ENCODE peak calls at places on chromosomes 6 and 20, in seven cellular contexts. One of them, this sample, is unnamed. For H3K27me3, H3K4me1 and H3K9me3, the result is how much of the 10 kb centered on the place peaks cover.

GRCh38 chr20:57464642-57465211 is 60.2 kb downstream of the CTCFL start:
- DNase-seq in small intestine: peak
- DNase-seq in neural progenitor cell: no peak
- DNase-seq in upper lobe of right lung: no peak
- DNase-seq in endothelial cell of umbilical vein: no peak
- DNase-seq in HCT116: peak
- DNase-seq in neuronal stem cell: no peak
- DNase-seq in this sample: peak

GRCh38 chr6:81929828-81930227 is 177.3 kb upstream of the TENT5A start:
- DNase-seq in small intestine: no peak
- DNase-seq in neural progenitor cell: no peak
- DNase-seq in upper lobe of right lung: no peak
- DNase-seq in endothelial cell of umbilical vein: no peak
- DNase-seq in HCT116: no peak
- DNase-seq in neuronal stem cell: no peak
- DNase-seq in this sample: no peak

GRCh38 chr20:25320035-25320800 is 70.4 kb downstream of the ABHD12 start:
- DNase-seq in small intestine: no peak
- DNase-seq in neural progenitor cell: no peak
- DNase-seq in upper lobe of right lung: peak
- DNase-seq in endothelial cell of umbilical vein: no peak
- DNase-seq in HCT116: no peak
- DNase-seq in neuronal stem cell: no peak
- DNase-seq in this sample: peak

GRCh38 chr6:67952948-67953347 is 682.1 kb upstream of the ADGRB3 start:
- DNase-seq in small intestine: no peak
- DNase-seq in neural progenitor cell: no peak
- DNase-seq in upper lobe of right lung: no peak
- DNase-seq in endothelial cell of umbilical vein: no peak
- DNase-seq in HCT116: no peak
- DNase-seq in neuronal stem cell: no peak
- DNase-seq in this sample: no peak

GRCh38 chr6:135438907-135439535 is 58.5 kb downstream of the AHI1 start:
- DNase-seq in small intestine: peak
- DNase-seq in neural progenitor cell: peak
- DNase-seq in upper lobe of right lung: no peak
- DNase-seq in endothelial cell of umbilical vein: peak
- DNase-seq in HCT116: no peak
- DNase-seq in neuronal stem cell: no peak
- DNase-seq in this sample: no peak

GRCh38 chr6:107030151-107030550 is 2.2 kb downstream of the MTRES1 start:
- DNase-seq in small intestine: no peak
- DNase-seq in neural progenitor cell: no peak
- DNase-seq in upper lobe of right lung: no peak
- DNase-seq in endothelial cell of umbilical vein: no peak
- DNase-seq in HCT116: no peak
- DNase-seq in neuronal stem cell: no peak
- DNase-seq in this sample: no peak

GRCh38 chr6:29727637-29728036 is 4.4 kb downstream of the HLA-F start:
- DNase-seq in small intestine: no peak
- DNase-seq in neural progenitor cell: no peak
- DNase-seq in upper lobe of right lung: no peak
- DNase-seq in endothelial cell of umbilical vein: no peak
- DNase-seq in HCT116: no peak
- DNase-seq in neuronal stem cell: no peak
- DNase-seq in this sample: no peak

GRCh38 chr6:69866351-69867074 is at the start of gene COL19A1:
- DNase-seq in small intestine: peak
- DNase-seq in neural progenitor cell: peak
- DNase-seq in upper lobe of right lung: peak
- DNase-seq in endothelial cell of umbilical vein: peak
- DNase-seq in HCT116: no peak
- DNase-seq in neuronal stem cell: peak
- DNase-seq in this sample: peak

GRCh38 chr6:113562248-113562647 is 294.9 kb upstream of the MARCKS start:
- DNase-seq in small intestine: no peak
- DNase-seq in neural progenitor cell: no peak
- DNase-seq in upper lobe of right lung: no peak
- DNase-seq in endothelial cell of umbilical vein: no peak
- DNase-seq in HCT116: no peak
- DNase-seq in neuronal stem cell: no peak
- DNase-seq in this sample: no peak

GRCh38 chr6:157530724-157531168 is 149.8 kb downstream of the ZDHHC14 start:
- DNase-seq in small intestine: no peak
- DNase-seq in neural progenitor cell: no peak
- DNase-seq in upper lobe of right lung: no peak
- DNase-seq in endothelial cell of umbilical vein: no peak
- DNase-seq in HCT116: no peak
- DNase-seq in neuronal stem cell: no peak
- DNase-seq in this sample: no peak

GRCh38 chr20:44032583-44033138 is 118.0 kb downstream of the TOX2 start:
- DNase-seq in small intestine: no peak
- DNase-seq in neural progenitor cell: no peak
- DNase-seq in upper lobe of right lung: no peak
- DNase-seq in endothelial cell of umbilical vein: no peak
- DNase-seq in HCT116: no peak
- DNase-seq in neuronal stem cell: no peak
- DNase-seq in this sample: no peak

GRCh38 chr6:30819287-30819917 is 64.9 kb upstream of the DDR1 start:
- DNase-seq in small intestine: no peak
- DNase-seq in neural progenitor cell: no peak
- DNase-seq in upper lobe of right lung: no peak
- DNase-seq in endothelial cell of umbilical vein: peak
- DNase-seq in HCT116: no peak
- DNase-seq in neuronal stem cell: no peak
- DNase-seq in this sample: no peak

GRCh38 chr6:15246217-15247211 is 645 bp downstream of the JARID2 start:
- DNase-seq in small intestine: no peak
- DNase-seq in neural progenitor cell: peak
- DNase-seq in upper lobe of right lung: peak
- DNase-seq in endothelial cell of umbilical vein: no peak
- DNase-seq in HCT116: no peak
- DNase-seq in neuronal stem cell: no peak
- DNase-seq in this sample: no peak

GRCh38 chr20:50194831-50195523 is 4.3 kb downstream of the CEBPB start:
- DNase-seq in small intestine: no peak
- DNase-seq in neural progenitor cell: no peak
- DNase-seq in upper lobe of right lung: no peak
- DNase-seq in endothelial cell of umbilical vein: no peak
- DNase-seq in HCT116: no peak
- DNase-seq in neuronal stem cell: no peak
- DNase-seq in this sample: no peak

GRCh38 chr6:150196942-150197745 is 54.3 kb downstream of the PPP1R14C start:
- DNase-seq in small intestine: peak
- DNase-seq in neural progenitor cell: no peak
- DNase-seq in upper lobe of right lung: no peak
- DNase-seq in endothelial cell of umbilical vein: no peak
- DNase-seq in HCT116: no peak
- DNase-seq in neuronal stem cell: no peak
- DNase-seq in this sample: no peak

GRCh38 chr6:138161434-138162103 is at the start of gene ARFGEF3:
- DNase-seq in small intestine: peak
- DNase-seq in neural progenitor cell: peak
- DNase-seq in upper lobe of right lung: peak
- DNase-seq in endothelial cell of umbilical vein: peak
- DNase-seq in HCT116: no peak
- DNase-seq in neuronal stem cell: peak
- DNase-seq in this sample: peak

GRCh38 chr6:170292111-170292777 is 1.4 kb upstream of the DLL1 start:
- DNase-seq in small intestine: no peak
- DNase-seq in neural progenitor cell: peak
- DNase-seq in upper lobe of right lung: no peak
- DNase-seq in endothelial cell of umbilical vein: peak
- DNase-seq in HCT116: no peak
- DNase-seq in neuronal stem cell: no peak
- DNase-seq in this sample: no peak

GRCh38 chr6:8539446-8539845 is 104.1 kb upstream of the SLC35B3 start:
- DNase-seq in small intestine: no peak
- DNase-seq in neural progenitor cell: peak
- DNase-seq in upper lobe of right lung: no peak
- DNase-seq in endothelial cell of umbilical vein: no peak
- DNase-seq in HCT116: peak
- DNase-seq in neuronal stem cell: no peak
- DNase-seq in this sample: no peak

GRCh38 chr6:44701637-44702101 is 314.2 kb downstream of the CDC5L start:
- DNase-seq in small intestine: no peak
- DNase-seq in neural progenitor cell: peak
- DNase-seq in upper lobe of right lung: no peak
- DNase-seq in endothelial cell of umbilical vein: no peak
- DNase-seq in HCT116: no peak
- DNase-seq in neuronal stem cell: peak
- DNase-seq in this sample: no peak

GRCh38 chr6:129134535-129134934 is 251.6 kb downstream of the LAMA2 start:
- DNase-seq in small intestine: no peak
- DNase-seq in neural progenitor cell: no peak
- DNase-seq in upper lobe of right lung: no peak
- DNase-seq in endothelial cell of umbilical vein: no peak
- DNase-seq in HCT116: no peak
- DNase-seq in neuronal stem cell: no peak
- DNase-seq in this sample: no peak

GRCh38 chr20:32354592-32355416 is 3.3 kb upstream of the ASXL1 start:
- DNase-seq in small intestine: no peak
- DNase-seq in neural progenitor cell: no peak
- DNase-seq in upper lobe of right lung: no peak
- DNase-seq in endothelial cell of umbilical vein: no peak
- DNase-seq in HCT116: no peak
- DNase-seq in neuronal stem cell: no peak
- DNase-seq in this sample: no peak

GRCh38 chr6:166446146-166446545 is 63.4 kb upstream of the MPC1 start:
- DNase-seq in small intestine: no peak
- DNase-seq in neural progenitor cell: no peak
- DNase-seq in upper lobe of right lung: no peak
- DNase-seq in endothelial cell of umbilical vein: no peak
- DNase-seq in HCT116: no peak
- DNase-seq in neuronal stem cell: no peak
- DNase-seq in this sample: no peak

GRCh38 chr6:30490031-30490876 is 945 bp downstream of the HLA-E start:
- DNase-seq in small intestine: peak
- DNase-seq in neural progenitor cell: peak
- DNase-seq in upper lobe of right lung: peak
- DNase-seq in endothelial cell of umbilical vein: peak
- DNase-seq in HCT116: no peak
- DNase-seq in neuronal stem cell: peak
- DNase-seq in this sample: peak

DNA sequence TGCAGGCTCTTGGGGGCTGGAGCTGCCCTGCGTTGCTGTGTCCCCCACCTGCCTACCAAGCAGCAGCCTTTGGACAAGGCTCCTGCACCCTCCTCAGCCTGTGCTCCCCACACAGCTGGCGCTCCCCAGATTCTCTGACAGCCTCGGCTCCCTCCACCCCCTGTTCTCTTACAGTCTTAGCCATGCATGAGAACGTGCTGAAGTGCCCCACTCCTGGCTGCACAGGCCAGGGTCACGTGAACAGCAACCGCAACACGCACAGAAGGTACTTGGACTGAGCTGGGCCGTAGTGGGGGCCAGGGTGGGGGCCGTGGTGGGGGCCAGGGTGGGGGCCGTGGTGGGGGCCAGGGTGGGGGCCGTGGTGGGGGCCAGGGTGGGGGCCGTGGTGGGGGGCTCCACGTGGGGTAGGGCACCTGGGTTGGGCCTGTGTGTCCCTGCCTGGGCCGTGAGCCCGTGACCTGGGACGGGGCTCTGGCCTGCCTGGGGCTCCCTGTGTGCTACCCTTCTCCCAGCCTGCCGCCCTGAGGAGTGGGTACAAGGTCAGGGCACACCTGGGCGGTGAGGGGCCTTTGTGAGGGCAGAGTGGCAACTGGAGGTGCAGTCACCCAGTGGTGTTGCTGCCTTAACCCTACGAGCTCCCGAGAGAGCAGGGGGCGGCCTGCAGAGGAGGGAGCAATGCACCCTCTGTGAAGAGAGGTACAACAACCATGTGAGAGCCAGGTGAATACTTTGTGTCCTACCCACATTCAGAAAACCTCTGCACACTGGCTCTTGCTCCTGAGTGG is 43.5 kb upstream of the PCMTD2 start:
- DNase-seq in small intestine: no peak
- DNase-seq in neural progenitor cell: no peak
- DNase-seq in upper lobe of right lung: peak
- DNase-seq in endothelial cell of umbilical vein: no peak
- DNase-seq in HCT116: no peak
- DNase-seq in neuronal stem cell: no peak
- DNase-seq in this sample: no peak
- H3K27me3 ChIP-seq in small intestine: under half
- H3K27me3 ChIP-seq in neural progenitor cell: under half
- H3K27me3 ChIP-seq in upper lobe of right lung: under half
- H3K27me3 ChIP-seq in endothelial cell of umbilical vein: under half
- H3K27me3 ChIP-seq in HCT116: under half
- H3K27me3 ChIP-seq in neuronal stem cell: under half
- H3K27me3 ChIP-seq in this sample: under half

DNA sequence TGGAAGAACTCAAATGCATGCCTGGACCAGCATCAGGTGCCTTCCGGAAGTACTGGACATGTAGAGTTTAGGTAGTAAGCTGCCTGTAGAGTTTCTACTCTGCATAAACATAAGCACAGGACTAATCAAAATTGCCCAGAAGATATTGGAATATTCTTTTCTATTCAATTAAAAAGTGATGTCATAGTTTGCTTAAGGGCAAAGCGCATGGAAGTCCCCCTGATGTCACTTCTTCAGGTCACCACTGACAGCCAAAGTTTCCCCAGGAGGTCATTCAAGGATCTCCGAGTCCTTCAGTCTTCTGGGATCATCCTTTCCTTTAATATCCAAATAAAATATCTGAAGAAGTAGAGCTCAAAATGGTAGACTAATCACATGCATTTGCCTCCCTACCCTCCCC is 17.6 kb upstream of the RIN2 start:
- DNase-seq in small intestine: no peak
- DNase-seq in neural progenitor cell: no peak
- DNase-seq in upper lobe of right lung: no peak
- DNase-seq in endothelial cell of umbilical vein: no peak
- DNase-seq in HCT116: no peak
- DNase-seq in neuronal stem cell: no peak
- DNase-seq in this sample: no peak
- H3K4me1 ChIP-seq in small intestine: under half
- H3K4me1 ChIP-seq in neural progenitor cell: under half
- H3K4me1 ChIP-seq in upper lobe of right lung: under half
- H3K4me1 ChIP-seq in endothelial cell of umbilical vein: under half
- H3K4me1 ChIP-seq in HCT116: under half
- H3K4me1 ChIP-seq in neuronal stem cell: under half
- H3K4me1 ChIP-seq in this sample: under half

GRCh38 chr6:168275168-168275567 is 44.4 kb downstream of the DACT2 start:
- DNase-seq in small intestine: no peak
- DNase-seq in neural progenitor cell: no peak
- DNase-seq in upper lobe of right lung: no peak
- DNase-seq in endothelial cell of umbilical vein: no peak
- DNase-seq in HCT116: no peak
- DNase-seq in neuronal stem cell: no peak
- DNase-seq in this sample: no peak
- H3K9me3 ChIP-seq in small intestine: under half
- H3K9me3 ChIP-seq in neural progenitor cell: under half
- H3K9me3 ChIP-seq in upper lobe of right lung: under half
- H3K9me3 ChIP-seq in endothelial cell of umbilical vein: under half
- H3K9me3 ChIP-seq in HCT116: under half
- H3K9me3 ChIP-seq in neuronal stem cell: under half
- H3K9me3 ChIP-seq in this sample: under half

DNA sequence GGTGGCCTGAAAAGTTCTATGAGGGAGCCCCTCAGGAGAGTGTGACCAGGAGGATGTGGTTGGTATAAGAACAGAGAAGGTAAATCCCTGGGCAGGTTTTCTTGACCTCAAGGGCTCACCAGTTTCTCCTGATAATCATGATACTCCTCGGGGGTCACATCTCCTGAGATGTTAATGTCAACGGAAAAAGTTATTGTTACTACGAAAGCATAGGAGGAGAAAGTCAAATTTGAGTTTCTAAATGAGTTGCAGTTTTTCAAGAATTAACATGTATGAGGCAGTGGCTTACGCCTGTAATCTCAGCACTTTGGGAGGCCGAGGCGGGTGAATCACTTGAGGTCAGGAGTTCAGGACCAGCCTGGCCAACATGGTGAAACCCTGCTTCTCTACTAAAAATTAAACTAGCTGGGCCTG is 23.4 kb downstream of the MGME1 start:
- DNase-seq in small intestine: no peak
- DNase-seq in neural progenitor cell: no peak
- DNase-seq in upper lobe of right lung: no peak
- DNase-seq in endothelial cell of umbilical vein: no peak
- DNase-seq in HCT116: no peak
- DNase-seq in neuronal stem cell: no peak
- DNase-seq in this sample: no peak
- H3K27me3 ChIP-seq in small intestine: under half
- H3K27me3 ChIP-seq in neural progenitor cell: under half
- H3K27me3 ChIP-seq in upper lobe of right lung: under half
- H3K27me3 ChIP-seq in endothelial cell of umbilical vein: under half
- H3K27me3 ChIP-seq in HCT116: under half
- H3K27me3 ChIP-seq in neuronal stem cell: under half
- H3K27me3 ChIP-seq in this sample: under half